ENCODE peak calls at places on chromosome 4, in nine cellular contexts. L is kidney tubule cell, I is substantia nigra, J is lung microvascular endothelial cell, Y is Calu3, F is NT2/D1, B is HTR-8/SVneo, C is GM18507, M is MCF 10A. G is an unnamed sample.

GRCh38 chr4:28686618-28687017 is 1826.0 kb downstream of the STIM2 start:
- DNase-seq in L (peak), I (peak), J (peak), Y (no peak), F (peak), B (peak), C (no peak), M (peak), G (no peak)

GRCh38 chr4:88908521-88908920 is 148.5 kb downstream of the FAM13A start:
- DNase-seq in L (no peak), I (no peak), J (no peak), Y (no peak), F (no peak), B (no peak), C (no peak), M (no peak), G (no peak)

GRCh38 chr4:62601737-62602136 is 1401.6 kb downstream of the ADGRL3 start:
- DNase-seq in L (no peak), I (no peak), J (no peak), Y (no peak), F (no peak), B (no peak), C (no peak), M (peak), G (no peak)

GRCh38 chr4:74932832-74933561 is at the start of gene PARM1:
- DNase-seq in L (peak), I (peak), J (peak), Y (peak), F (peak), B (peak), C (peak), M (peak), G (peak)

GRCh38 chr4:137531951-137532868 is at the start of gene PCDH18:
- DNase-seq in L (peak), I (peak), J (no peak), Y (peak), F (no peak), B (peak), C (no peak), M (peak), G (no peak)

GRCh38 chr4:174080361-174080760 is 203.1 kb downstream of the FBXO8 start:
- DNase-seq in L (no peak), I (no peak), J (no peak), Y (no peak), F (no peak), B (no peak), C (no peak), M (peak), G (no peak)

GRCh38 chr4:144648042-144648441 is 2.1 kb downstream of the HHIP start:
- DNase-seq in L (no peak), I (no peak), J (peak), Y (no peak), F (no peak), B (no peak), C (no peak), M (no peak), G (no peak)

GRCh38 chr4:88189418-88189738 is 30.9 kb upstream of the ABCG2 start:
- DNase-seq in L (no peak), I (no peak), J (no peak), Y (no peak), F (no peak), B (no peak), C (no peak), M (no peak), G (no peak)

GRCh38 chr4:99574530-99575314 is at the start of gene MTTP:
- DNase-seq in L (no peak), I (no peak), J (no peak), Y (no peak), F (no peak), B (no peak), C (no peak), M (no peak), G (no peak)

GRCh38 chr4:14022428-14022827 is 394.9 kb upstream of the BOD1L1 start:
- DNase-seq in L (peak), I (no peak), J (no peak), Y (no peak), F (no peak), B (no peak), C (no peak), M (no peak), G (no peak)

GRCh38 chr4:122480023-122480422 is 23.5 kb upstream of the IL2 start:
- DNase-seq in L (peak), I (no peak), J (no peak), Y (no peak), F (no peak), B (peak), C (no peak), M (no peak), G (peak)

GRCh38 chr4:159280442-159281172 is 177.7 kb downstream of the RAPGEF2 start:
- DNase-seq in L (peak), I (no peak), J (no peak), Y (no peak), F (no peak), B (no peak), C (no peak), M (no peak), G (peak)

GRCh38 chr4:183430317-183430986 is 14.0 kb upstream of the CDKN2AIP start:
- DNase-seq in L (no peak), I (no peak), J (no peak), Y (no peak), F (peak), B (no peak), C (no peak), M (no peak), G (no peak)

GRCh38 chr4:2817701-2818350 is 24.9 kb downstream of the SH3BP2 start:
- DNase-seq in L (peak), I (no peak), J (peak), Y (peak), F (no peak), B (no peak), C (no peak), M (peak), G (peak)

GRCh38 chr4:68895561-68896198 is 55.9 kb downstream of the UGT2A3 start:
- DNase-seq in L (peak), I (no peak), J (no peak), Y (no peak), F (no peak), B (no peak), C (no peak), M (no peak), G (no peak)

GRCh38 chr4:53586121-53586816 is 5.0 kb downstream of the LNX1 start:
- DNase-seq in L (peak), I (no peak), J (no peak), Y (no peak), F (no peak), B (no peak), C (no peak), M (peak), G (no peak)

GRCh38 chr4:113069212-113069892 is 19.9 kb downstream of the ANK2 start:
- DNase-seq in L (peak), I (no peak), J (no peak), Y (no peak), F (no peak), B (no peak), C (no peak), M (peak), G (no peak)

GRCh38 chr4:40969499-40969898 is 219.7 kb downstream of the NSUN7 start:
- DNase-seq in L (no peak), I (no peak), J (no peak), Y (no peak), F (no peak), B (no peak), C (no peak), M (no peak), G (no peak)

GRCh38 chr4:152661649-152662048 is 18.1 kb downstream of the TMEM154 start:
- DNase-seq in L (no peak), I (no peak), J (no peak), Y (no peak), F (no peak), B (no peak), C (no peak), M (no peak), G (no peak)

GRCh38 chr4:112766422-112766821 is 129.5 kb downstream of the LARP7 start:
- DNase-seq in L (peak), I (no peak), J (no peak), Y (peak), F (no peak), B (no peak), C (no peak), M (peak), G (no peak)

GRCh38 chr4:100421356-100421978 is 96.4 kb downstream of the EMCN start:
- DNase-seq in L (peak), I (no peak), J (peak), Y (no peak), F (no peak), B (no peak), C (no peak), M (peak), G (peak)

GRCh38 chr4:126271266-126271665 is 956.5 kb downstream of the FAT4 start:
- DNase-seq in L (no peak), I (no peak), J (no peak), Y (no peak), F (no peak), B (no peak), C (no peak), M (no peak), G (no peak)

GRCh38 chr4:105257817-105258495 is 111.3 kb downstream of the TET2 start:
- DNase-seq in L (no peak), I (no peak), J (no peak), Y (no peak), F (no peak), B (no peak), C (no peak), M (peak), G (no peak)

GRCh38 chr4:134691915-134692314 is 490.3 kb upstream of the PABPC4L start:
- DNase-seq in L (peak), I (no peak), J (no peak), Y (no peak), F (no peak), B (no peak), C (no peak), M (no peak), G (no peak)

GRCh38 chr4:109435635-109436034 is 2.0 kb downstream of the SEC24B start:
- DNase-seq in L (no peak), I (no peak), J (no peak), Y (no peak), F (no peak), B (no peak), C (no peak), M (peak), G (no peak)

G was measured in LoVo.